ENCODE peak calls at places on chromosomes 13 and 19, in five cellular contexts. P, C, Q, D and H are unnamed samples. For H3K4me1, the result is how much of the 10 kb centered on the place peaks cover.

GRCh38 chr13:33278923-33279322 is 6.6 kb downstream of the STARD13 start:
- DNase-seq in P (no peak), C (no peak), Q (no peak), D (no peak), H (no peak)

GRCh38 chr13:30739646-30740642 is 4.6 kb downstream of the ALOX5AP start:
- DNase-seq in P (no peak), C (no peak), Q (no peak), D (no peak), H (peak)

GRCh38 chr13:36148436-36148835 is 17.3 kb upstream of the DCLK1 start:
- DNase-seq in P (no peak), C (no peak), Q (no peak), D (no peak), H (no peak)

GRCh38 chr13:106372199-106373160 is 163.0 kb downstream of the EFNB2 start:
- DNase-seq in P (no peak), C (no peak), Q (no peak), D (no peak), H (no peak)

GRCh38 chr13:36981156-36981743 is 17.9 kb downstream of the ALG5 start:
- DNase-seq in P (no peak), C (no peak), Q (no peak), D (no peak), H (no peak)

GRCh38 chr13:110108348-110109139 is 198.4 kb downstream of the COL4A1 start:
- DNase-seq in P (peak), C (peak), Q (peak), D (peak), H (peak)

GRCh38 chr13:51047434-51048165 is 63.5 kb downstream of the C13orf42 start:
- DNase-seq in P (no peak), C (no peak), Q (no peak), D (no peak), H (no peak)

GRCh38 chr13:114226088-114226487 is 8.6 kb upstream of the CDC16 start:
- DNase-seq in P (no peak), C (no peak), Q (no peak), D (no peak), H (no peak)

GRCh38 chr19:47707135-47707925 is 5.9 kb upstream of the EHD2 start:
- DNase-seq in P (peak), C (peak), Q (peak), D (peak), H (peak)

GRCh38 chr19:31297991-31298390 is 51.2 kb downstream of the TSHZ3 start:
- DNase-seq in P (no peak), C (no peak), Q (no peak), D (no peak), H (no peak)

GRCh38 chr19:48837081-48837524 is 812 bp upstream of the HSD17B14 start:
- DNase-seq in P (peak), C (peak), Q (peak), D (peak), H (no peak)

GRCh38 chr13:90824027-90824426 is 523.5 kb upstream of the MIR17HG start:
- DNase-seq in P (no peak), C (no peak), Q (no peak), D (no peak), H (no peak)

GRCh38 chr19:10551698-10552301 is 8.1 kb downstream of the ATG4D start:
- DNase-seq in P (no peak), C (no peak), Q (peak), D (no peak), H (peak)

GRCh38 chr13:112957295-112957677 is 11.7 kb upstream of the MCF2L start:
- DNase-seq in P (no peak), C (no peak), Q (peak), D (no peak), H (no peak)

GRCh38 chr13:24683833-24684599 is 3.8 kb downstream of the ATP12A start:
- DNase-seq in P (peak), C (peak), Q (no peak), D (peak), H (peak)

GRCh38 chr13:48818495-48818961 is 157.2 kb upstream of the FNDC3A start:
- DNase-seq in P (no peak), C (no peak), Q (no peak), D (no peak), H (peak)

GRCh38 chr13:102018716-102019115 is 383.1 kb downstream of the FGF14 start:
- DNase-seq in P (no peak), C (no peak), Q (no peak), D (no peak), H (no peak)

GRCh38 chr13:110017379-110017778 is 231.0 kb upstream of the IRS2 start:
- DNase-seq in P (no peak), C (no peak), Q (no peak), D (no peak), H (peak)

GRCh38 chr13:32824671-32825070 is 191.6 kb upstream of the KL start:
- DNase-seq in P (no peak), C (no peak), Q (no peak), D (no peak), H (peak)

DNA sequence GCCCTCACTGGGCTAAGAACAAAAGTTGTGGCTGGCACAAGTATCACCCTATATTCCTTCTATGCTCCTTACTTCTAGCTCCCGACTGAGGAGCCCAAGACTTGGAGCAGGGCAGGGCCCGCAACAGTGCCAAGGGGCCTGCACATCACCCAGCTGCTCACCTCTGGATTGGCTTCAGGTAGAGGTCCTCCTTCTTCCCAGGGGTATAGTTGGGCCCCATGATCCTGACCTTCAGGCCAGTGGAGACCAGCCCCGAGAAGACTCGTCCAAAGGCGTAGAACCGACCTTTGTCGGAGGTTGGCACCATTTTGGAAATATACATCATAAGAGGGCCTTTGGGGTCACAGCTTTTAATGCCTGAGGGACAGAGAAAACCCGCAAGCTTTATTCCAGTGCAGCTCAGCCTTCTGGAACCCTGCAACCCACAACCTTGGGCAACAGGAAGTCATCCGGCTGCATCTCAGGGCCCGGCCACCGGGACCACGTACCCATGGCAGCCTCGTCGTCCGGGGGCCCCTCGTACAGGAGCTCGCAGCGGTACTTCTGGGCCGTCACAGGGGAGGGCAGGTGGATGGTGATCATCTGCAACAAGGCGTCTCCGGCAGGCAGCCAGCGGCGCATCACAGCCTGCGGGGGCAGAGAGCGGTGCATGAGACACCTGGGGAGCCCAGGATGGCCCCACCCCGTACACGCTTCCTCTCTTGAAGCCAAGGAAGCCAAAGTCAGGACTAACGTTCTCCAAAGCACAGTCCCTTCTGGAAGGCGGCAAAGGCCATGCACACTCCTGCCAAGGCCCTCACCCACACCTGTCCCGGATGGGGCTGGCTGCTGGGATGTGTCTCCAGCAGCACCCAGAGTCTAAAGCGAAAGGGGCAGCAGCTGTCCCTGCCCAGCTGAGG is 4.7 kb downstream of the EEF2 start:
- DNase-seq in P (no peak), C (no peak), Q (no peak), D (no peak), H (no peak)
- H3K4me1 ChIP-seq in P (under half), C (under half), Q (under half), D (under half), H (under half)

DNA sequence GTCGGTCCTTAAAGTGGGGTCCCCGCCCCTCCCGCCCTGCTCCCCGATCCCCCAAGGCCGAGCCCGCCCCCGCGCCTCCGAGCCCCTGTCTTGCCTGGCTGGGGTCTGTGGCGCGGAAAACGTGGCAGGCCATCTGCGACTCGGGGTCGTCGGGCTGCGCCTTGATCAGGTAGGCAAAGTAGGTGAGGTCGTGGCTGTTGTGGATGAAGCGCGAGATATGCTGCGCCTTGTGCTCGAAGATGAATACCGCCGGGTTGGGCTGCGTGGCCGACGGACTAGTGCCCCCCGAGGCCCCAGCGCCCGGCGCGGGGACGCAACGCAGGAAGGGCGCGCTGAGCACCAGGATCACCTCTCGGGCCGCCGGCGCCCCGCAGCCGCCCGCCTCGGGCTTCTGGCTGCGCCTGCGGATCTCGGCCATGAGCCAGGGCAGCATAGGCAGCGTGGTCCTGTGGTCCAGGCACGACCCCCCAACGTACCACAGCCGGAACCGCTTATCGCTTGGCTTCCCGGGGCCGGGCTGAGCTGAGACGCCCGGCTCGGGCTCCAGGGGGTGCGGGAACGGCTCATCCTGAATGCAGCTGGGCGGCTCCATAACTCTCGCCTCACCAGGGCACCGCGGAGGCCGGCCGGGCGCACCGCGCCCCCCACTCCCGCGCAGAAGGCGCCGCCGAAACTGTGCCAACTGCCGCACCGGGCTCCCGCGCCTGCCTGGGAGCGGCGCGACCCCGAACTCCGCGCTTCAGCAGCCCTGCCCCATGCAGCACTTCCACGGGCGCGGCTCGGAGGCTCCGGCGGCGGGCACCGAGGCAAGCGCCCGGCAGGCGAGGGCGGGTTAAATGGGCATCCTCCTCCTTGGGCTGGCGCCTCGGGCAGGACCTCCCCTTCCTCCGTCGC is 546 bp downstream of the TBC1D4 start:
- DNase-seq in P (no peak), C (peak), Q (peak), D (peak), H (peak)
- H3K27ac ChIP-seq in P (peak), C (peak), Q (peak), D (peak), H (no peak)

DNA sequence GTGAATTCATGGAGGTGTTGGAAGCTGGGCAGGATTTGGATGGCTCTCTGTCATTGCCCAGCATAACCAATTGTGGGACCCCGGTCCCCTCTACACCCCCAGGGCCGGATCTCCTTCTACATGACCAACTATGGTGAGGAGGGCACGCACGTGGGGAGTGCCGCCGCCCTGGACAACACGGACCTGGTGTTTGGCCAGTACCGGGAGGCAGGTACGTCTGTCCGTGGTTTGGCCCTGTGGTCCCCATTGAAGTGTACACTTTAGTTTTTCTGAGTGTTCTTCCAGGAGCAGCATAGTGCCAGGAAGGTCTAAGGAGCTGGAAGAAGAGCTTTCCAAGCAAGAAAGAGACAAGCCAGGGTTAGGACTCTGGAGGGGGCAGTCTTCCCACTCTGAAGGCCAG is 13.2 kb downstream of the B3GNT8 start:
- DNase-seq in P (no peak), C (no peak), Q (peak), D (no peak), H (no peak)
- H3K4me1 ChIP-seq in P (under half), C (under half), Q (under half), D (under half), H (under half)

GRCh38 chr19:6091771-6092291 is 18.5 kb downstream of the RFX2 start:
- DNase-seq in P (no peak), C (no peak), Q (no peak), D (no peak), H (no peak)

GRCh38 chr19:6086081-6086858 is 24.0 kb downstream of the RFX2 start:
- DNase-seq in P (no peak), C (no peak), Q (no peak), D (no peak), H (no peak)

GRCh38 chr19:6087074-6087506 is 23.2 kb downstream of the RFX2 start:
- DNase-seq in P (no peak), C (no peak), Q (no peak), D (no peak), H (no peak)

GRCh38 chr19:6090634-6091033 is 19.7 kb downstream of the RFX2 start:
- DNase-seq in P (no peak), C (no peak), Q (no peak), D (no peak), H (no peak)

GRCh38 chr19:6088677-6089063 is 21.6 kb downstream of the RFX2 start:
- DNase-seq in P (no peak), C (no peak), Q (no peak), D (no peak), H (no peak)
- H3K27ac ChIP-seq in P (peak), C (peak), Q (no peak), D (peak), H (peak)

GRCh38 chr19:6068711-6069110 is 41.6 kb downstream of the RFX2 start:
- DNase-seq in P (no peak), C (no peak), Q (no peak), D (no peak), H (peak)
- H3K4me1 ChIP-seq in P (half or more), C (under half), Q (under half), D (half or more), H (under half)

DNA sequence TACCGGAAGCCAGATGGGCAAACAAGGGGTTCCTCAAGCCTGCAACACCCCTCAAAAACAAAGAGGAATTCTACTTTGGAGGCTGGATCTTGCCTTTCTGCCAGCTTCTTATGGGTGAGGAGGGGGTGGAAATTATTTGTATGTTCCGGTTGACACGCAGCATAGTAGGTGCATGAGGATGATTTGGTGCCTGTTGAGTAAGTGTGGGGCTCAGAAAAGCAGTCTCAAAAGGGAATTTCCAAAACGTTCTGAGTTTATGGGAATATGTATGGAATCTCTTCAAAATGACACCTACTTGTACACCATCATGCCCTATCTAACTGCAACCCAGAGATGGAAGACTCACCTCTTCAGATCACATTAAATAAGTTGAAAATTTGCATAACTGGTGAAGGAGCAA is 3.0 kb upstream of the TECR start:
- DNase-seq in P (no peak), C (no peak), Q (no peak), D (no peak), H (no peak)
- H3K27ac ChIP-seq in P (no peak), C (no peak), Q (no peak), D (no peak), H (no peak)

GRCh38 chr19:18653853-18654252 is 17.0 kb downstream of the KLHL26 start:
- DNase-seq in P (no peak), C (no peak), Q (no peak), D (no peak), H (no peak)
- H3K4me1 ChIP-seq in P (half or more), C (under half), Q (under half), D (half or more), H (under half)

DNA sequence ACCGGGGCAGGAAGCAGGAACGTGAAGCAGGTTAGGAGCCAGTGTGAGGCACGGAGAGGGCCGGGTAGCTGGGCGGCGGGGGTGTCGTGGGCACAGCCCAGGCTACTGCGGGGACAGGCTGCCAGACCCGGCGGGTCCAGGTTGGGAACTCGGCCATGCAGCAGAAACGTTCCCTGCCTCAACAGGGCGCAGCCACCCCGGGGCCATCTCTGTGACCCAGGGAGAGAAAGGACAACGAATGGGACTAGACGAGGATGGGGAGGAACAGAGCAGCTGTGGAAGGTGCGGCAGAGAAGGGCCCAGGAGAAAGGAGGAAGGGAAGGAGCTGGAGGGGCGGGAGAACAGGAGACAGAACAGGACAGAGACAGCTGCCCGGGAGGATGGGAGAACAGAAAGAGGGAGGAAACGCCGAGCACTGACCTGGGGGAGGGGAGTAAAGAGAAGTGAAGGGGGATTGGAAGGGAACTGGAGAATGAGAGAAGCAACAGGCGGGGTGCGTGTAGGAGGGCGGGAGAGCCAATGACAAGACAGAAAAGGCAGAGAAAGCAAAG is 12.9 kb upstream of the GARIN5A start:
- DNase-seq in P (no peak), C (no peak), Q (peak), D (no peak), H (no peak)
- H3K27ac ChIP-seq in P (no peak), C (no peak), Q (no peak), D (no peak), H (no peak)

GRCh38 chr19:1018393-1018792 is 2.5 kb downstream of the TMEM259 start:
- DNase-seq in P (no peak), C (no peak), Q (no peak), D (no peak), H (no peak)

GRCh38 chr19:1017906-1018305 is 3.0 kb downstream of the TMEM259 start:
- DNase-seq in P (no peak), C (peak), Q (peak), D (no peak), H (no peak)

GRCh38 chr19:1016647-1017114 is 4.2 kb downstream of the TMEM259 start:
- DNase-seq in P (no peak), C (peak), Q (peak), D (no peak), H (peak)

GRCh38 chr19:1015782-1016646 is 4.9 kb downstream of the TMEM259 start:
- DNase-seq in P (no peak), C (peak), Q (peak), D (no peak), H (no peak)

DNA sequence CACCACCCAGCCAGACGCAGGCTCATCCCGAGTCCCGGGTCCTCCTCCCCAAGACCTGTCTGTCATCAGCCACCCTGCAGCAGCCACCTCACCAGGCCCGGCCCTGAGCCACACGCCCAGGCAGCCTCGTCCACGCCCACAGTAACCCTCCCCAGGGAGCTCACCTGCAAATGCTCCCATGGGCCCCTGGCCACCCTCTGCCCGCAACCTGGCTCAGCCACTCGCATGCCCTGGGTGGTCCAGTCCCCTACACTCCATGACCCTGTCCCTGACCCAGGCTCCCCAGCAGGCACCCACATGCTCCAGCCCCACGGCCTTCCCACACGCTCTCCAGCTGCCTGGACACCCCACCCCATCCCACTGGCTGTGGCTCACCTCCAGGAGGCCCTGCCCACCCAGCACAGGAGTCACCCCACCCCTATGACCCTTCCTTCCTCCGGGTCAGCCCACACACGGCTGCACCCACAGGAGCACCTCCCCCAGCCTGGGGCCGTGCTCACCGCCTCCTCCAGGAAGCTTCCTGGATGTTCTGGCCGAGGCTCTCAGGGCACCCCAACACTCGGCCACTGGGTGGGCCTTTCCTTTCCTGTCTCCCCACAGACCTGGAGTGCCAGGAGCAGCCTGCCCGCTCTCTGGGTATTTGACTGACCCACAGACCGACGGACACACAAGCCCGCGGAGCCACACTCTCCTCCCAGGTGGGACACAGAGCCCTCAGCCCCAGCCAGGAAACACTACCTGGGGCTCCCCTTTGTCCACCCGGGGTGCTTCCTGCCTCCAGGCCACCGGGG is 3.6 kb downstream of the TMEM259 start:
- DNase-seq in P (no peak), C (peak), Q (peak), D (no peak), H (no peak)
- H3K4me1 ChIP-seq in P (half or more), C (under half), Q (under half), D (half or more), H (under half)